ENCODE peak calls at places on chromosomes 13 and 19, in six cellular contexts. I, C, V, N, Z and R are unnamed samples.

GRCh38 chr19:55247621-55248099 is 11.2 kb downstream of the PPP6R1 start:
- DNase-seq in I (no peak), C (no peak), V (peak; percentile 43), N (peak; percentile 45), Z (peak; percentile 62), R (peak; percentile 79)

GRCh38 chr19:13784731-13785452 is 10.4 kb upstream of the ZSWIM4 start:
- DNase-seq in I (peak; percentile 68), C (peak; percentile 65), V (no peak), N (peak; percentile 66), Z (peak; percentile 77), R (peak; percentile 80)

GRCh38 chr13:99067160-99067985 is 89.5 kb upstream of the DOCK9 start:
- DNase-seq in I (no peak), C (no peak), V (peak; percentile 58), N (peak; percentile 70), Z (no peak), R (peak; percentile 33)

GRCh38 chr13:26475176-26476110 is 82.0 kb upstream of the WASF3 start:
- DNase-seq in I (no peak), C (no peak), V (no peak), N (no peak), Z (no peak), R (no peak)

GRCh38 chr13:39499580-39499979 is 103.4 kb downstream of the LHFPL6 start:
- DNase-seq in I (no peak), C (no peak), V (no peak), N (no peak), Z (no peak), R (no peak)

GRCh38 chr13:97911311-97912138 is 42.0 kb upstream of the IPO5 start:
- DNase-seq in I (no peak), C (no peak), V (peak; percentile 17), N (no peak), Z (no peak), R (peak; percentile 22)

GRCh38 chr13:27172495-27172842 is 858 bp upstream of the USP12 start:
- DNase-seq in I (no peak), C (no peak), V (no peak), N (no peak), Z (no peak), R (no peak)

GRCh38 chr19:49469828-49470614 is 4.0 kb upstream of the FLT3LG start:
- DNase-seq in I (peak; percentile 88), C (no peak), V (no peak), N (peak; percentile 42), Z (no peak), R (no peak)

GRCh38 chr13:30880756-30881155 is 25.3 kb upstream of the MEDAG start:
- DNase-seq in I (no peak), C (no peak), V (peak; percentile 12), N (peak; percentile 97), Z (peak; percentile 38), R (no peak)

GRCh38 chr13:21637296-21637695 is 33.3 kb upstream of the MICU2 start:
- DNase-seq in I (no peak), C (no peak), V (peak; percentile 50), N (no peak), Z (no peak), R (peak; percentile 14)

GRCh38 chr19:56111601-56112312 is 9.3 kb downstream of the ZNF787 start:
- DNase-seq in I (peak; percentile 42), C (no peak), V (no peak), N (no peak), Z (peak; percentile 73), R (no peak)

GRCh38 chr19:23698711-23699520 is 11.9 kb upstream of the ZNF675 start:
- DNase-seq in I (no peak), C (no peak), V (no peak), N (no peak), Z (no peak), R (peak; percentile 19)

GRCh38 chr13:25910243-25910642 is 141.6 kb downstream of the SHISA2 start:
- DNase-seq in I (no peak), C (no peak), V (no peak), N (no peak), Z (no peak), R (no peak)

GRCh38 chr13:31008400-31009115 is 76.1 kb downstream of the TEX26 start:
- DNase-seq in I (no peak), C (no peak), V (no peak), N (peak; percentile 49), Z (no peak), R (no peak)

GRCh38 chr13:20891034-20891433 is 11.5 kb downstream of the XPO4 start:
- DNase-seq in I (no peak), C (no peak), V (no peak), N (no peak), Z (no peak), R (no peak)

GRCh38 chr19:50975766-50976165 is 6.4 kb upstream of the KLK6 start:
- DNase-seq in I (no peak), C (no peak), V (peak; percentile 72), N (no peak), Z (no peak), R (no peak)

GRCh38 chr19:21462540-21462939 is 42.9 kb upstream of the ZNF429 start:
- DNase-seq in I (no peak), C (no peak), V (no peak), N (no peak), Z (no peak), R (no peak)

GRCh38 chr19:572891-573825 is 762 bp downstream of the BSG start:
- DNase-seq in I (no peak), C (peak; percentile 58), V (no peak), N (peak; percentile 70), Z (peak; percentile 71), R (peak; percentile 69)

GRCh38 chr13:97496511-97496910 is 62.5 kb downstream of the RAP2A start:
- DNase-seq in I (no peak), C (no peak), V (no peak), N (peak; percentile 43), Z (no peak), R (no peak)

GRCh38 chr13:112771877-112772538 is 82.2 kb downstream of the ATP11A start:
- DNase-seq in I (no peak), C (no peak), V (no peak), N (no peak), Z (no peak), R (no peak)

GRCh38 chr19:35509018-35509652 is 4.3 kb downstream of the DMKN start:
- DNase-seq in I (peak; percentile 28), C (peak; percentile 29), V (no peak), N (no peak), Z (no peak), R (no peak)

GRCh38 chr19:32196690-32197420 is 148.6 kb upstream of the ZNF507 start:
- DNase-seq in I (no peak), C (no peak), V (no peak), N (no peak), Z (no peak), R (no peak)

GRCh38 chr19:43148233-43148632 is 38.1 kb downstream of the PSG5 start:
- DNase-seq in I (no peak), C (no peak), V (no peak), N (no peak), Z (no peak), R (no peak)

GRCh38 chr13:95438297-95438696 is 114.2 kb upstream of the CLDN10 start:
- DNase-seq in I (no peak), C (no peak), V (no peak), N (peak; percentile 11), Z (no peak), R (no peak)

GRCh38 chr19:28103916-28104315 is 1109.0 kb downstream of the UQCRFS1 start:
- DNase-seq in I (no peak), C (no peak), V (no peak), N (no peak), Z (no peak), R (no peak)

GRCh38 chr13:19085258-19085657 is 96.4 kb downstream of the TUBA3C start:
- DNase-seq in I (no peak), C (no peak), V (no peak), N (no peak), Z (no peak), R (no peak)
- H3K9me3 ChIP-seq in I (no peaks in the 10 kb centered on the region), C (no peaks in the 10 kb centered on the region), V (no peaks in the 10 kb centered on the region), N (peaks cover 9% of the 10 kb centered on the region), Z (no peaks in the 10 kb centered on the region), R (no peaks in the 10 kb centered on the region)

GRCh38 chr19:7922841-7923205 is 2.7 kb downstream of the SNAPC2 start:
- DNase-seq in I (no peak), C (no peak), V (no peak), N (no peak), Z (no peak), R (no peak)
- H3K4me1 ChIP-seq in I (peaks cover 34% of the 10 kb centered on the region), C (peaks cover 39% of the 10 kb centered on the region), V (peaks cover 15% of the 10 kb centered on the region), N (peaks cover 46% of the 10 kb centered on the region), Z (peaks cover 51% of the 10 kb centered on the region), R (peaks cover 4% of the 10 kb centered on the region)

GRCh38 chr13:24563087-24563486 is 50.5 kb upstream of the PARP4 start:
- DNase-seq in I (no peak), C (no peak), V (no peak), N (no peak), Z (no peak), R (no peak)

DNA sequence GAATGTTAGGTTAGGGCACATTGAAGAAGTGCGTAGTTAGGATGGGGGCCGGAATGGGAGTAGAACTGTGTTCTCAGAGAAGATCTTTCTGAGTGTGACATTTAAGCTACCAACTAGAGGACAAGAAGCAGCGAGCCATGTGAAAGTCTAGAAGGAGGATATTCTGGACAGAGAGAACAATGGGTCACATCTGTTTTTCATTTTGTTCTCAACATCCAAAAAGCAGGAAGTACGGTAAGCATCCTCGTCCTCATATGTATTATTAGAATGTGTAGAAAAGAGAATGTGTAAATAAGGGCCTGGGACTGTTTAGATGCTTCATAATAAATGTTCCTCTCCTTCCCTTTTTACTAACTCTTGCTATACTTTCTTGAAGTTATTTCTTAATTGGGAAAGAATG is 44.5 kb upstream of the PARP4 start:
- DNase-seq in I (no peak), C (no peak), V (no peak), N (no peak), Z (no peak), R (peak; percentile 29)
- H3K9me3 ChIP-seq in I (no peaks in the 10 kb centered on the region), C (no peaks in the 10 kb centered on the region), V (no peaks in the 10 kb centered on the region), N (no peaks in the 10 kb centered on the region), Z (no peaks in the 10 kb centered on the region), R (no peaks in the 10 kb centered on the region)

GRCh38 chr19:8240274-8241229 is 31.4 kb downstream of the CERS4 start:
- DNase-seq in I (peak; percentile 7), C (peak; percentile 89), V (no peak), N (peak; percentile 95), Z (peak; percentile 95), R (peak; percentile 93)

GRCh38 chr19:8239528-8240273 is 30.5 kb downstream of the CERS4 start:
- DNase-seq in I (no peak), C (no peak), V (no peak), N (no peak), Z (no peak), R (no peak)

GRCh38 chr19:8237026-8237425 is 27.9 kb downstream of the CERS4 start:
- DNase-seq in I (no peak), C (no peak), V (no peak), N (no peak), Z (no peak), R (no peak)

GRCh38 chr19:8241646-8242045 is 32.5 kb downstream of the CERS4 start:
- DNase-seq in I (no peak), C (no peak), V (no peak), N (no peak), Z (no peak), R (no peak)

GRCh38 chr19:8238251-8238650 is 29.1 kb downstream of the CERS4 start:
- DNase-seq in I (no peak), C (no peak), V (no peak), N (no peak), Z (no peak), R (no peak)
- H3K4me1 ChIP-seq in I (peaks cover 14% of the 10 kb centered on the region), C (no peaks in the 10 kb centered on the region), V (no peaks in the 10 kb centered on the region), N (peaks cover 12% of the 10 kb centered on the region), Z (peaks cover 24% of the 10 kb centered on the region), R (peaks cover 19% of the 10 kb centered on the region)

GRCh38 chr13:36346222-36347083 is at the start of gene SPART:
- DNase-seq in I (peak; percentile 93), C (peak; percentile 96), V (peak; percentile 66), N (peak; percentile 92), Z (peak; percentile 95), R (peak; percentile 91)
- H3K9me3 ChIP-seq in I (no peaks in the 10 kb centered on the region), C (no peaks in the 10 kb centered on the region), V (no peaks in the 10 kb centered on the region), N (no peaks in the 10 kb centered on the region), Z (no peaks in the 10 kb centered on the region), R (no peaks in the 10 kb centered on the region)